ENCODE peak calls at places on chromosomes 12 and 14, in five cellular contexts. R is hepatocyte, U is tibial nerve, I is endodermal cell, S is lung. T is an unnamed sample. For H3K4me1 and H3K36me3, the result is how much of the 10 kb centered on the place peaks cover.

GRCh38 chr14:50943943-50944646 is at the start of gene PYGL:
- DNase-seq in R (peak), U (peak), I (peak), S (peak), T (peak)

GRCh38 chr14:53792909-53793308 is 163.7 kb downstream of the BMP4 start:
- DNase-seq in R (no peak), U (no peak), I (peak), S (no peak), T (no peak)

GRCh38 chr12:6392499-6392898 is 8.5 kb downstream of the LTBR start:
- DNase-seq in R (no peak), U (no peak), I (no peak), S (no peak), T (peak)

GRCh38 chr14:64673748-64674147 is 30.5 kb upstream of the PLEKHG3 start:
- DNase-seq in R (no peak), U (no peak), I (no peak), S (no peak), T (no peak)

GRCh38 chr12:123264642-123265041 is 7.0 kb downstream of the CDK2AP1 start:
- DNase-seq in R (no peak), U (no peak), I (peak), S (no peak), T (no peak)

GRCh38 chr12:115871714-115872113 is 405.8 kb downstream of the MED13L start:
- DNase-seq in R (peak), U (no peak), I (peak), S (no peak), T (no peak)

GRCh38 chr12:104958946-104959841 is 1.1 kb upstream of the SLC41A2 start:
- DNase-seq in R (no peak), U (no peak), I (peak), S (no peak), T (peak)

GRCh38 chr12:120710805-120711296 is 593 bp downstream of the UNC119B start:
- DNase-seq in R (peak), U (no peak), I (peak), S (no peak), T (peak)

DNA sequence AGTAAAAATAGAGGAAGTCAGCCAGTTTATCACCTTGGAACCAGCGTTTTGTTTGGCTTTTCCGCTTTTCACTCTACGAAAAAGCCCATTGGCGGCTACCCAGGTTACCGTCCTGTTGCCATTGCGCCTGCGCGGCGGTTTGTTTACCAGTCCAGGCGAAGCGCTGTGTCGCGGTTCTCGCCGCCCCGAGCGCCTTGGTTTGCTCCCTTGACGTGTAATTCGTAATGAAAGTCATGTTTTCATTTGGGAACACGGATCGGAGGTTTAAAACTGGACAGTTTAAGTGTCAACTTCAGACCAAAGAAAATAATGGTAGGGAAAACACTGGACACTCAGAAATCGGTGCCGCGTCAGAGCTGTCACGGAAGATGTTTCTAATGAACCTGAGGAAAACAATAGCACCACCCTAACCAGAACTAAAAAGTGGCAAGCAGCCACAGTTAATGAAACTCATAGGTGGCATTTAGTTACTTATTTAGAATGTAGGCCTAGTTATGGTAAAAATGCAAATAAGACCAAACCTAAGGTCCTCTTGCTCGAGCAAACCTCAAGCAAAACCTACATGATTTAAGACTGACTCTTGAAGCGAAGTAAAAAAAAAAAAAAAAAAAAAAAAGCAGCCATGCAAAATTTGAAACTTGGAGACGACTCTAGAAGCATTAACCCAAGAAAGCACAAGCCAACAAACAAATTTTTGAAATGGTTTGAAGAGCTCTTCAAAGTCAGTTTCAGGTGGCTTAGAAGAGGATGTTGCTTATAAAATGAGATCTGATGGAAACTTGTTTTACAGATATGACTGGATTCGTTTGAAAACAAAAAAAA is 790 bp upstream of the GPR19 start:
- DNase-seq in R (peak), U (peak), I (peak), S (peak), T (peak)
- H3K4me1 ChIP-seq in R (under half), U (under half), I (under half), S (under half), T (under half)

DNA sequence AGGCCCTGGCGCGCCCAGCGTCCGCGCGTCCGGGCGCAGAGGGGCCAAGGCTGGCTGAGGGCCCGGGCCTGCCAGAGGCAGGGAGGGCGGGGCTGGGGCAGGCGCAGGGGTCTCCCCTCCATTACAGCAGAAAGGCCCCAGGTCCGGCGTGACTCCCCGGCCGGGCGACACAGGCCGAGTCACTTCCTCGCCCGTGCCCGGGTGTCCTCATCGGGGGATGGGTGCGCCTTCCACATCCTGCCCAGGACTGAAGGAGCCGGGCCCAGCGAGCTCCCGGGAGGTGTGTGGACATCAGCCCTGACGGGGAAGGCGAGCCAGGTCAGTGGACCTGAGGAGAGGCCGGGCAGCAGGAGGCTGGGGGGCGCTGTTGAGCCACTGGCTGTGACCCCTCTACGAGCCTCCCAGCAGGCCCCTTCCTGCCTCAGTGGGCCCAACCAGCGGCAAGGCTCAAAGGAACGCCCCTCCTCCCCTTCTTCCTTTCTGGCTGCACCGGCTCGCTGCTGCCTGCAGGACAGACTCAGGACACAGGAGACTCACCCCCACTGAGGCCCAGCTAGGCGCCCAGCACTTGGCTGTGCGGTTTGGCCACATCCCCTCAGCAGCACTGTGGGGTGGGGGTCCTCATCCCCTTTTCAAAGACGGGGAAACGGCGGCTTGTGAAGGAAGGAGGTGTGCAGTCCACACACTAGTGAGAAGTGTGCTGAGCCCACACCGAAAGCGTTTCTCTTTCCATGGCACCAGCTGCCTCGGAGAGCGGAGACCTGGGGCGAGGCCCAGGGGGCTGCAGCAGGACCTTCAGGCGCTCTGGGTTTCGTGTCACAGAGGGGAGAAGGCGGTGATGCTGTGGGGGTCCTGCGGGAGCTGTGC is 606 bp downstream of the TNFAIP2 start:
- DNase-seq in R (peak), U (peak), I (peak), S (peak), T (peak)
- TF ChIP-seq CTCF in R (peak), U (peak), I (peak), S (no peak), T (peak)

DNA sequence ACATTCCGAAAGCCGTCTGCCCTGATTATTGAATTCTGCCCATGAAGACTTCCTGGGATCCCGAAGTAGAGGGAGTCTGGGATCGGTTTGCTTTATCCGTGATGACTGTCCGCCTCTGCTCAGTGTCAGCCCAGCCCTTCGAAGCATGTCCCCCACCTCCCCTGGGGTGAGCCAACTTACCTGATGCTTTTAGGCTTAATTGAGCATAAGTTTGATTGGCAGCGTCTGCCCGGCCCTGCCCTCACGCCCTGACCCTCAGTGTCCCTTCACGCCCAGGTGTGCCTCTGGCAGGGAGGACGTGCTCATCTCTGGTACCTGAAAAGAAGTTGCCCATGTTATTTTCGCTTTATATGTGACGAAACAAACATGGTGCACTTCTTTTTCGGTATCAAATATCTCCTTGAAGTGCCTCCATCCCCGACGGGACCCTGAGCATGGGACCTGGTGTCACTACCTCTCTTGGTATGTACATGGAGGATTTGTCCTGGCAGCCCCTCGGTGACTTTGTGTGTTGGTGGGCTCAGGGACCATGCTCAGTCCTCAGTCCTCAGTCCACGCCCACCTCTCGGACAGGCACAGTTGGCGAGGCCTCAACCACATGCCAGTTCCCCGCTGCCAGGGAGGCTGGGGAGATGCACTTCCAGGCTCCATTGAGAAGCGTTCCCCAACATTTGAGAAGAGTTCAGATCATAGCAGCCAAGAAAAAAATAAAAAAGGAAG is 130.1 kb upstream of the RTL1 start:
- DNase-seq in R (no peak), U (peak), I (peak), S (no peak), T (no peak)
- H3K36me3 ChIP-seq in R (under half), U (under half), I (under half), S (under half), T (under half)

GRCh38 chr12:49823350-49823749 is 4.9 kb downstream of the NCKAP5L start:
- DNase-seq in R (no peak), U (no peak), I (no peak), S (no peak), T (no peak)
- H3K4me1 ChIP-seq in R (under half), U (under half), I (under half), S (under half), T (under half)

DNA sequence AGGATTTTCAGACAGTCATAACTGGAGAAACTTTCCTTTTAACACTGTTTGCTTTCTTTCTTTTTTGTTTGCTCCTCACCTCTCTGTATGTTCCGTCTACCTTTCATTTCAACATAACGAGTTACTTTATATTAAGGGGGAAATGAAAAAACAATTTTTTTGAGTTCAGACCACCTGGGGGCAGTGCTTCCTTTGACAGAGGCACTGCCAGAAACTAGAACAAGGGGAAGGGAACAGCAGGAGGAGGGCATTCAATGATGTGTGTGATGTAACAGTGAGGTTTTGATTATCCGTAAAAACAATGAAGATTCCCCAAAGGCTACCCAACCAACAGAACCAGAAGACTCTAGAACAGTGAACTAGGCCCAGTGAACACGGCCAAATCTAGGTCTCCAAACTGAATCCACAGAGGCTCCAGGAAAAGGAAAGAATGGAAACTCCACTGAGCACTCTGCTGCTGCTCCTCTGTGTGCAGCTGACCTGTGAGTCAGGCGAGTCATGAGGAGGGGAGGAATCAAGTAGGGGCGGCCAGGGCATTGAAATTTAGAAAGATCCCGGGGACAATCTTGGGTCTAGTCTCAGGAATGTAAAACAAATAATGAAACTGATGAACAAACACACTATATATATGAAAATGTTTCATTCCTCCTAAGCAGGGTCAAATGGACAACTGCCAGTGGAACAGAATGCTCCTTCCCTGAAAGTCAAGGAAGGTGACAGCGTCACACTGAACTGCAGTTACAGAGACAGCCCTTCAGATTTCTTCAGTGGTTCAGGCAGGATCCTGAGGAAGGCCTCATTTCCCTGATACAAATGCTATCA is 323.5 kb downstream of the DAD1 start:
- DNase-seq in R (peak), U (no peak), I (no peak), S (no peak), T (no peak)
- TF ChIP-seq CTCF in R (peak), U (no peak), I (peak), S (no peak), T (no peak)

GRCh38 chr12:124460771-124461170 is 106.6 kb downstream of the NCOR2 start:
- DNase-seq in R (no peak), U (no peak), I (no peak), S (no peak), T (no peak)
- H3K36me3 ChIP-seq in R (under half), U (under half), I (under half), S (under half), T (under half)

GRCh38 chr12:79548525-79548924 is 142.2 kb downstream of the PAWR start:
- DNase-seq in R (no peak), U (no peak), I (no peak), S (no peak), T (no peak)
- H3K4me1 ChIP-seq in R (under half), U (under half), I (under half), S (under half), T (half or more)